ENCODE peak calls at places on chromosomes 13 and 19, in nine cellular contexts. One of them, this sample, is unnamed.

GRCh38 chr13:55493297-55493696 is 1647.4 kb upstream of the PRR20A start:
- DNase-seq in stimulated activated CD4-positive, alpha-beta T cell treated with anti-CD3 and anti-CD28 coated beads, Interleukin-1b, Interleukin-23, amount 100 ng/mL, for 1 hour: no peak
- DNase-seq in HuH-7.5: no peak
- DNase-seq in nephron progenitor cell: no peak
- DNase-seq in iris pigment epithelial cell: no peak
- DNase-seq in effector memory CD8-positive, alpha-beta T cell: no peak
- DNase-seq in T-helper 17 cell: no peak
- DNase-seq in NCI-H460: no peak
- DNase-seq in lower leg skin: no peak
- DNase-seq in this sample: no peak

GRCh38 chr19:49347835-49348234 is 12.6 kb downstream of the CD37 start:
- DNase-seq in nephron progenitor cell: no peak
- DNase-seq in iris pigment epithelial cell: peak; percentile 75
- DNase-seq in effector memory CD8-positive, alpha-beta T cell: no peak
- DNase-seq in NCI-H460: peak; percentile 62
- DNase-seq in HuH-7.5: peak; percentile 49
- DNase-seq in T-helper 17 cell: no peak
- DNase-seq in lower leg skin: no peak
- DNase-seq in stimulated activated CD4-positive, alpha-beta T cell treated with anti-CD3 and anti-CD28 coated beads, Interleukin-1b, Interleukin-23, amount 100 ng/mL, for 1 hour: no peak
- DNase-seq in this sample: no peak

GRCh38 chr13:103004790-103005307 is 61.4 kb downstream of the SLC10A2 start:
- DNase-seq in HuH-7.5: no peak
- DNase-seq in iris pigment epithelial cell: no peak
- DNase-seq in effector memory CD8-positive, alpha-beta T cell: no peak
- DNase-seq in stimulated activated CD4-positive, alpha-beta T cell treated with anti-CD3 and anti-CD28 coated beads, Interleukin-1b, Interleukin-23, amount 100 ng/mL, for 1 hour: no peak
- DNase-seq in T-helper 17 cell: no peak
- DNase-seq in nephron progenitor cell: no peak
- DNase-seq in NCI-H460: no peak
- DNase-seq in lower leg skin: no peak
- DNase-seq in this sample: no peak

GRCh38 chr19:18233224-18233825 is 7.1 kb upstream of the PDE4C start:
- DNase-seq in HuH-7.5: peak; percentile 94
- DNase-seq in iris pigment epithelial cell: no peak
- DNase-seq in effector memory CD8-positive, alpha-beta T cell: peak; percentile 52
- DNase-seq in nephron progenitor cell: peak; percentile 96
- DNase-seq in stimulated activated CD4-positive, alpha-beta T cell treated with anti-CD3 and anti-CD28 coated beads, Interleukin-1b, Interleukin-23, amount 100 ng/mL, for 1 hour: no peak
- DNase-seq in lower leg skin: no peak
- DNase-seq in NCI-H460: peak; percentile 48
- DNase-seq in T-helper 17 cell: peak; percentile 34
- DNase-seq in this sample: no peak

GRCh38 chr13:49022472-49023144 is 46.9 kb downstream of the FNDC3A start:
- DNase-seq in lower leg skin: no peak
- DNase-seq in HuH-7.5: no peak
- DNase-seq in NCI-H460: no peak
- DNase-seq in effector memory CD8-positive, alpha-beta T cell: no peak
- DNase-seq in nephron progenitor cell: no peak
- DNase-seq in stimulated activated CD4-positive, alpha-beta T cell treated with anti-CD3 and anti-CD28 coated beads, Interleukin-1b, Interleukin-23, amount 100 ng/mL, for 1 hour: no peak
- DNase-seq in T-helper 17 cell: no peak
- DNase-seq in iris pigment epithelial cell: peak; percentile 47
- DNase-seq in this sample: no peak

GRCh38 chr13:36130168-36130541 is 1.0 kb downstream of the DCLK1 start:
- DNase-seq in iris pigment epithelial cell: no peak
- DNase-seq in nephron progenitor cell: no peak
- DNase-seq in T-helper 17 cell: no peak
- DNase-seq in lower leg skin: no peak
- DNase-seq in NCI-H460: no peak
- DNase-seq in stimulated activated CD4-positive, alpha-beta T cell treated with anti-CD3 and anti-CD28 coated beads, Interleukin-1b, Interleukin-23, amount 100 ng/mL, for 1 hour: no peak
- DNase-seq in effector memory CD8-positive, alpha-beta T cell: no peak
- DNase-seq in HuH-7.5: no peak
- DNase-seq in this sample: no peak

GRCh38 chr13:101514695-101515275 is 62.3 kb downstream of the ITGBL1 start:
- DNase-seq in lower leg skin: peak; percentile 35
- DNase-seq in T-helper 17 cell: no peak
- DNase-seq in effector memory CD8-positive, alpha-beta T cell: peak; percentile 11
- DNase-seq in iris pigment epithelial cell: peak; percentile 77
- DNase-seq in stimulated activated CD4-positive, alpha-beta T cell treated with anti-CD3 and anti-CD28 coated beads, Interleukin-1b, Interleukin-23, amount 100 ng/mL, for 1 hour: no peak
- DNase-seq in NCI-H460: peak; percentile 75
- DNase-seq in nephron progenitor cell: peak; percentile 8
- DNase-seq in HuH-7.5: peak; percentile 2
- DNase-seq in this sample: no peak

GRCh38 chr19:44260343-44260681 is 626 bp downstream of the ZNF233 start:
- DNase-seq in stimulated activated CD4-positive, alpha-beta T cell treated with anti-CD3 and anti-CD28 coated beads, Interleukin-1b, Interleukin-23, amount 100 ng/mL, for 1 hour: no peak
- DNase-seq in iris pigment epithelial cell: no peak
- DNase-seq in NCI-H460: no peak
- DNase-seq in effector memory CD8-positive, alpha-beta T cell: no peak
- DNase-seq in HuH-7.5: no peak
- DNase-seq in T-helper 17 cell: no peak
- DNase-seq in nephron progenitor cell: no peak
- DNase-seq in lower leg skin: no peak
- DNase-seq in this sample: no peak

GRCh38 chr19:34838753-34839431 is 65.9 kb upstream of the ZNF599 start:
- DNase-seq in NCI-H460: no peak
- DNase-seq in iris pigment epithelial cell: peak; percentile 20
- DNase-seq in stimulated activated CD4-positive, alpha-beta T cell treated with anti-CD3 and anti-CD28 coated beads, Interleukin-1b, Interleukin-23, amount 100 ng/mL, for 1 hour: no peak
- DNase-seq in T-helper 17 cell: no peak
- DNase-seq in HuH-7.5: no peak
- DNase-seq in nephron progenitor cell: peak; percentile 43
- DNase-seq in lower leg skin: no peak
- DNase-seq in effector memory CD8-positive, alpha-beta T cell: no peak
- DNase-seq in this sample: no peak

GRCh38 chr13:30918662-30919405 is 12.8 kb downstream of the MEDAG start:
- DNase-seq in lower leg skin: no peak
- DNase-seq in effector memory CD8-positive, alpha-beta T cell: no peak
- DNase-seq in HuH-7.5: no peak
- DNase-seq in NCI-H460: no peak
- DNase-seq in stimulated activated CD4-positive, alpha-beta T cell treated with anti-CD3 and anti-CD28 coated beads, Interleukin-1b, Interleukin-23, amount 100 ng/mL, for 1 hour: no peak
- DNase-seq in T-helper 17 cell: no peak
- DNase-seq in nephron progenitor cell: no peak
- DNase-seq in iris pigment epithelial cell: no peak
- DNase-seq in this sample: no peak

GRCh38 chr19:10884273-10884672 is 12.9 kb downstream of the CARM1 start:
- DNase-seq in stimulated activated CD4-positive, alpha-beta T cell treated with anti-CD3 and anti-CD28 coated beads, Interleukin-1b, Interleukin-23, amount 100 ng/mL, for 1 hour: no peak
- DNase-seq in NCI-H460: no peak
- DNase-seq in lower leg skin: no peak
- DNase-seq in HuH-7.5: no peak
- DNase-seq in iris pigment epithelial cell: peak; percentile 55
- DNase-seq in T-helper 17 cell: no peak
- DNase-seq in effector memory CD8-positive, alpha-beta T cell: no peak
- DNase-seq in nephron progenitor cell: no peak
- DNase-seq in this sample: no peak

GRCh38 chr19:33562636-33563035 is 41.0 kb upstream of the PEPD start:
- DNase-seq in stimulated activated CD4-positive, alpha-beta T cell treated with anti-CD3 and anti-CD28 coated beads, Interleukin-1b, Interleukin-23, amount 100 ng/mL, for 1 hour: no peak
- DNase-seq in NCI-H460: no peak
- DNase-seq in effector memory CD8-positive, alpha-beta T cell: no peak
- DNase-seq in iris pigment epithelial cell: no peak
- DNase-seq in T-helper 17 cell: no peak
- DNase-seq in HuH-7.5: no peak
- DNase-seq in nephron progenitor cell: no peak
- DNase-seq in lower leg skin: no peak
- DNase-seq in this sample: no peak

GRCh38 chr19:2600914-2601870 is 101.3 kb downstream of the GNG7 start:
- DNase-seq in T-helper 17 cell: no peak
- DNase-seq in iris pigment epithelial cell: no peak
- DNase-seq in NCI-H460: no peak
- DNase-seq in HuH-7.5: no peak
- DNase-seq in effector memory CD8-positive, alpha-beta T cell: no peak
- DNase-seq in lower leg skin: no peak
- DNase-seq in stimulated activated CD4-positive, alpha-beta T cell treated with anti-CD3 and anti-CD28 coated beads, Interleukin-1b, Interleukin-23, amount 100 ng/mL, for 1 hour: no peak
- DNase-seq in nephron progenitor cell: no peak
- DNase-seq in this sample: no peak

GRCh38 chr19:7888145-7888825 is at the start of gene LRRC8E:
- DNase-seq in HuH-7.5: peak; percentile 81
- DNase-seq in iris pigment epithelial cell: peak; percentile 72
- DNase-seq in NCI-H460: peak; percentile 51
- DNase-seq in T-helper 17 cell: no peak
- DNase-seq in nephron progenitor cell: peak; percentile 86
- DNase-seq in stimulated activated CD4-positive, alpha-beta T cell treated with anti-CD3 and anti-CD28 coated beads, Interleukin-1b, Interleukin-23, amount 100 ng/mL, for 1 hour: no peak
- DNase-seq in lower leg skin: no peak
- DNase-seq in effector memory CD8-positive, alpha-beta T cell: no peak
- DNase-seq in this sample: no peak

GRCh38 chr13:100235311-100235901 is 146.5 kb downstream of the PCCA start:
- DNase-seq in lower leg skin: no peak
- DNase-seq in HuH-7.5: peak; percentile 12
- DNase-seq in effector memory CD8-positive, alpha-beta T cell: peak; percentile 20
- DNase-seq in NCI-H460: peak; percentile 46
- DNase-seq in stimulated activated CD4-positive, alpha-beta T cell treated with anti-CD3 and anti-CD28 coated beads, Interleukin-1b, Interleukin-23, amount 100 ng/mL, for 1 hour: no peak
- DNase-seq in iris pigment epithelial cell: peak; percentile 76
- DNase-seq in T-helper 17 cell: no peak
- DNase-seq in nephron progenitor cell: peak; percentile 24
- DNase-seq in this sample: no peak

GRCh38 chr13:102863590-102863989 is 17.8 kb downstream of the ERCC5 start:
- DNase-seq in NCI-H460: no peak
- DNase-seq in lower leg skin: no peak
- DNase-seq in nephron progenitor cell: no peak
- DNase-seq in stimulated activated CD4-positive, alpha-beta T cell treated with anti-CD3 and anti-CD28 coated beads, Interleukin-1b, Interleukin-23, amount 100 ng/mL, for 1 hour: no peak
- DNase-seq in effector memory CD8-positive, alpha-beta T cell: no peak
- DNase-seq in T-helper 17 cell: no peak
- DNase-seq in HuH-7.5: no peak
- DNase-seq in iris pigment epithelial cell: no peak
- DNase-seq in this sample: no peak

GRCh38 chr13:99971576-99972189 is at the start of gene ZIC5:
- DNase-seq in T-helper 17 cell: no peak
- DNase-seq in NCI-H460: no peak
- DNase-seq in effector memory CD8-positive, alpha-beta T cell: no peak
- DNase-seq in iris pigment epithelial cell: no peak
- DNase-seq in HuH-7.5: no peak
- DNase-seq in nephron progenitor cell: peak; percentile 75
- DNase-seq in stimulated activated CD4-positive, alpha-beta T cell treated with anti-CD3 and anti-CD28 coated beads, Interleukin-1b, Interleukin-23, amount 100 ng/mL, for 1 hour: no peak
- DNase-seq in lower leg skin: no peak
- DNase-seq in this sample: no peak

GRCh38 chr19:50328257-50329145 is 676 bp downstream of the KCNC3 start:
- DNase-seq in stimulated activated CD4-positive, alpha-beta T cell treated with anti-CD3 and anti-CD28 coated beads, Interleukin-1b, Interleukin-23, amount 100 ng/mL, for 1 hour: no peak
- DNase-seq in T-helper 17 cell: no peak
- DNase-seq in HuH-7.5: peak; percentile 89
- DNase-seq in lower leg skin: no peak
- DNase-seq in effector memory CD8-positive, alpha-beta T cell: no peak
- DNase-seq in iris pigment epithelial cell: no peak
- DNase-seq in NCI-H460: no peak
- DNase-seq in nephron progenitor cell: peak; percentile 53
- DNase-seq in this sample: no peak

GRCh38 chr19:13806728-13807127 is 11.5 kb downstream of the ZSWIM4 start:
- DNase-seq in iris pigment epithelial cell: no peak
- DNase-seq in stimulated activated CD4-positive, alpha-beta T cell treated with anti-CD3 and anti-CD28 coated beads, Interleukin-1b, Interleukin-23, amount 100 ng/mL, for 1 hour: no peak
- DNase-seq in T-helper 17 cell: no peak
- DNase-seq in nephron progenitor cell: no peak
- DNase-seq in effector memory CD8-positive, alpha-beta T cell: no peak
- DNase-seq in NCI-H460: no peak
- DNase-seq in HuH-7.5: no peak
- DNase-seq in lower leg skin: no peak
- DNase-seq in this sample: no peak

GRCh38 chr13:41942462-41943094 is 18.3 kb downstream of the VWA8 start:
- DNase-seq in nephron progenitor cell: peak; percentile 22
- DNase-seq in stimulated activated CD4-positive, alpha-beta T cell treated with anti-CD3 and anti-CD28 coated beads, Interleukin-1b, Interleukin-23, amount 100 ng/mL, for 1 hour: no peak
- DNase-seq in T-helper 17 cell: no peak
- DNase-seq in effector memory CD8-positive, alpha-beta T cell: no peak
- DNase-seq in iris pigment epithelial cell: peak; percentile 81
- DNase-seq in lower leg skin: no peak
- DNase-seq in HuH-7.5: no peak
- DNase-seq in NCI-H460: no peak
- DNase-seq in this sample: no peak

GRCh38 chr19:18010149-18010548 is 2.2 kb downstream of the ARRDC2 start:
- DNase-seq in lower leg skin: no peak
- DNase-seq in NCI-H460: no peak
- DNase-seq in stimulated activated CD4-positive, alpha-beta T cell treated with anti-CD3 and anti-CD28 coated beads, Interleukin-1b, Interleukin-23, amount 100 ng/mL, for 1 hour: no peak
- DNase-seq in T-helper 17 cell: no peak
- DNase-seq in HuH-7.5: no peak
- DNase-seq in effector memory CD8-positive, alpha-beta T cell: no peak
- DNase-seq in iris pigment epithelial cell: no peak
- DNase-seq in nephron progenitor cell: no peak
- DNase-seq in this sample: no peak

GRCh38 chr19:8585894-8586750 is 8.9 kb upstream of the MYO1F start:
- DNase-seq in nephron progenitor cell: peak; percentile 86
- DNase-seq in effector memory CD8-positive, alpha-beta T cell: peak; percentile 64
- DNase-seq in HuH-7.5: peak; percentile 93
- DNase-seq in T-helper 17 cell: peak; percentile 45
- DNase-seq in stimulated activated CD4-positive, alpha-beta T cell treated with anti-CD3 and anti-CD28 coated beads, Interleukin-1b, Interleukin-23, amount 100 ng/mL, for 1 hour: peak; percentile 35
- DNase-seq in lower leg skin: no peak
- DNase-seq in NCI-H460: peak; percentile 46
- DNase-seq in iris pigment epithelial cell: peak; percentile 25
- DNase-seq in this sample: no peak

GRCh38 chr19:8149261-8150094 is at the start of gene FBN3:
- DNase-seq in HuH-7.5: peak; percentile 47
- DNase-seq in lower leg skin: no peak
- DNase-seq in effector memory CD8-positive, alpha-beta T cell: no peak
- DNase-seq in T-helper 17 cell: no peak
- DNase-seq in stimulated activated CD4-positive, alpha-beta T cell treated with anti-CD3 and anti-CD28 coated beads, Interleukin-1b, Interleukin-23, amount 100 ng/mL, for 1 hour: no peak
- DNase-seq in nephron progenitor cell: peak; percentile 72
- DNase-seq in NCI-H460: no peak
- DNase-seq in iris pigment epithelial cell: no peak
- DNase-seq in this sample: no peak

GRCh38 chr19:27741236-27741635 is 1471.7 kb downstream of the UQCRFS1 start:
- DNase-seq in T-helper 17 cell: no peak
- DNase-seq in iris pigment epithelial cell: no peak
- DNase-seq in nephron progenitor cell: no peak
- DNase-seq in lower leg skin: no peak
- DNase-seq in NCI-H460: no peak
- DNase-seq in HuH-7.5: no peak
- DNase-seq in effector memory CD8-positive, alpha-beta T cell: no peak
- DNase-seq in stimulated activated CD4-positive, alpha-beta T cell treated with anti-CD3 and anti-CD28 coated beads, Interleukin-1b, Interleukin-23, amount 100 ng/mL, for 1 hour: no peak
- DNase-seq in this sample: no peak

This sample was measured in GOT3.